ENCODE peak calls at places on chromosomes 1 and 21, in four cellular contexts. Z, A, P and M are unnamed samples.

GRCh38 chr1:180988221-180988826 is 34.3 kb downstream of the STX6 start:
- DNase-seq in Z (no peak), A (peak; percentile 47), P (no peak), M (no peak)

GRCh38 chr1:234778215-234779159 is 168.5 kb upstream of the IRF2BP2 start:
- DNase-seq in Z (peak; percentile 46), A (no peak), P (no peak), M (no peak)

GRCh38 chr21:41170442-41170841 is 2.5 kb downstream of the BACE2 start:
- DNase-seq in Z (peak; percentile 58), A (peak; percentile 29), P (no peak), M (peak; percentile 69)

GRCh38 chr1:53061859-53062714 is at the start of gene PODN:
- DNase-seq in Z (no peak), A (no peak), P (no peak), M (no peak)

GRCh38 chr1:232012773-232013386 is 386.3 kb downstream of the DISC1 start:
- DNase-seq in Z (no peak), A (no peak), P (no peak), M (no peak)

GRCh38 chr1:44030606-44031050 is 634 bp downstream of the SLC6A9 start:
- DNase-seq in Z (peak; percentile 58), A (peak; percentile 34), P (no peak), M (peak; percentile 73)

GRCh38 chr1:53048960-53049573 is 12.9 kb upstream of the PODN start:
- DNase-seq in Z (no peak), A (no peak), P (no peak), M (no peak)

GRCh38 chr1:204108312-204109141 is 35.6 kb downstream of the SOX13 start:
- DNase-seq in Z (no peak), A (no peak), P (no peak), M (peak; percentile 66)

GRCh38 chr1:84355556-84355955 is 42.7 kb upstream of the DNASE2B start:
- DNase-seq in Z (no peak), A (no peak), P (no peak), M (no peak)

GRCh38 chr21:44013380-44014088 is 1.4 kb downstream of the TRAPPC10 start:
- DNase-seq in Z (peak; percentile 41), A (no peak), P (peak; percentile 32), M (no peak)

GRCh38 chr1:20476260-20477038 is 9.6 kb downstream of the CAMK2N1 start:
- DNase-seq in Z (peak; percentile 73), A (peak; percentile 93), P (no peak), M (peak; percentile 76)

GRCh38 chr21:26169061-26169610 is 1.4 kb downstream of the APP start:
- DNase-seq in Z (no peak), A (peak; percentile 41), P (peak; percentile 24), M (no peak)

GRCh38 chr1:201354151-201354900 is 23.2 kb downstream of the TNNT2 start:
- DNase-seq in Z (no peak), A (no peak), P (no peak), M (no peak)

GRCh38 chr1:82562448-82562847 is 761.7 kb downstream of the ADGRL2 start:
- DNase-seq in Z (no peak), A (no peak), P (no peak), M (no peak)

GRCh38 chr1:9280015-9280860 is 12.5 kb upstream of the SPSB1 start:
- DNase-seq in Z (peak; percentile 49), A (peak; percentile 35), P (no peak), M (no peak)

GRCh38 chr1:206766251-206766856 is 4.2 kb upstream of the IL19 start:
- DNase-seq in Z (peak; percentile 75), A (peak; percentile 52), P (peak; percentile 82), M (no peak)

GRCh38 chr1:181778630-181779285 is 282.8 kb downstream of the ZNF648 start:
- DNase-seq in Z (no peak), A (no peak), P (no peak), M (no peak)

GRCh38 chr1:52658795-52659194 is 25.8 kb downstream of the SHISAL2A start:
- DNase-seq in Z (no peak), A (no peak), P (no peak), M (no peak)

GRCh38 chr1:53327183-53327941 is 508 bp downstream of the LRP8 start:
- DNase-seq in Z (peak; percentile 48), A (peak; percentile 15), P (no peak), M (peak; percentile 51)

GRCh38 chr1:226984521-226985238 is 44.6 kb downstream of the COQ8A start:
- DNase-seq in Z (no peak), A (no peak), P (no peak), M (no peak)

GRCh38 chr1:59751801-59752200 is 62.9 kb upstream of the HOOK1 start:
- DNase-seq in Z (no peak), A (no peak), P (no peak), M (no peak)

GRCh38 chr1:19504796-19505693 is 19.7 kb upstream of the CAPZB start:
- DNase-seq in Z (no peak), A (no peak), P (no peak), M (no peak)

GRCh38 chr1:71086331-71086730 is 5.5 kb upstream of the ZRANB2 start:
- DNase-seq in Z (no peak), A (no peak), P (no peak), M (no peak)

GRCh38 chr1:172352435-172352834 is 68.0 kb upstream of the C1orf105 start:
- DNase-seq in Z (no peak), A (no peak), P (no peak), M (no peak)

GRCh38 chr1:171250263-171250662 is 2.0 kb downstream of the FMO1 start:
- DNase-seq in Z (no peak), A (no peak), P (no peak), M (no peak)

GRCh38 chr1:215636258-215636965 is 69.3 kb downstream of the KCTD3 start:
- DNase-seq in Z (no peak), A (peak; percentile 73), P (no peak), M (no peak)

GRCh38 chr1:157050836-157051235 is 5.3 kb upstream of the ARHGEF11 start:
- DNase-seq in Z (no peak), A (no peak), P (no peak), M (no peak)

GRCh38 chr1:110212165-110213142 is 2.3 kb downstream of the KCNC4 start:
- DNase-seq in Z (no peak), A (no peak), P (no peak), M (peak; percentile 30)

GRCh38 chr1:13478687-13479086 is 35.1 kb downstream of the LRRC38 start:
- DNase-seq in Z (no peak), A (no peak), P (no peak), M (no peak)

GRCh38 chr1:170692866-170693575 is 29.1 kb downstream of the PRRX1 start:
- DNase-seq in Z (no peak), A (no peak), P (no peak), M (no peak)

GRCh38 chr1:115495603-115496002 is 146.2 kb upstream of the VANGL1 start:
- DNase-seq in Z (no peak), A (no peak), P (no peak), M (no peak)

GRCh38 chr1:45111239-45111638 is 95.2 kb downstream of the ZSWIM5 start:
- DNase-seq in Z (no peak), A (no peak), P (no peak), M (no peak)

GRCh38 chr1:93692451-93692861 is 10.8 kb upstream of the BCAR3 start:
- DNase-seq in Z (no peak), A (no peak), P (no peak), M (no peak)

GRCh38 chr1:16367258-16367967 is 371 bp downstream of the SZRD1 start:
- DNase-seq in Z (peak; percentile 88), A (peak; percentile 45), P (peak; percentile 94), M (peak; percentile 66)
- TF ChIP-seq TCF7 in Z (no peak), A (no peak), P (no peak), M (no peak)

GRCh38 chr1:101130673-101131072 is 105.1 kb upstream of the DPH5 start:
- DNase-seq in Z (no peak), A (no peak), P (no peak), M (no peak)
- TF ChIP-seq CREM in Z (no peak), A (no peak), P (no peak), M (no peak)

DNA sequence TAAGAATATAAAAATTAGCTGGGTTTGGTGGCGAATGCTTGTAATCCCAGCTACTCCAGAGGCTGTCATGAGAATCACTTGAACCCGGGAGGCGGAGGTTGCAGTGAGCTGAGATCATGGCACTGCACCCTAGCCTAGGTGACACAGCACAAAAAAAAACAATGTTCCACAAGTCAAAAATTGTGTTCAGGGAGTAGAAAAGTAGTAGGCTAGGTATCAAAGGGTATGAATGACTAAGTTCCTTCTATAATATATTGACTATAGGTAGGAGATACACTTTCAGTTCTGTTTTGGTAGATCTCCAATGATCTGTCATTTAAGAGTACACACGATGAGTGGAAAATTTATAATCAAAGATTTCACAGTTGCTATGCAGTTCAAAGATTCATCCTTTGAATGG is 16.7 kb downstream of the USP48 start:
- DNase-seq in Z (no peak), A (no peak), P (no peak), M (no peak)
- TF ChIP-seq TCF7 in Z (no peak), A (no peak), P (no peak), M (no peak)

GRCh38 chr1:158998037-158998780 is 11.5 kb upstream of the IFI16 start:
- DNase-seq in Z (no peak), A (no peak), P (no peak), M (no peak)

GRCh38 chr1:158989424-158989823 is 20.3 kb upstream of the IFI16 start:
- DNase-seq in Z (no peak), A (no peak), P (no peak), M (no peak)

GRCh38 chr1:158998781-158999161 is 10.9 kb upstream of the IFI16 start:
- DNase-seq in Z (peak; percentile 47), A (peak; percentile 40), P (peak; percentile 50), M (no peak)

GRCh38 chr1:158996998-158997397 is 12.7 kb upstream of the IFI16 start:
- DNase-seq in Z (no peak), A (no peak), P (no peak), M (no peak)

GRCh38 chr1:158992787-158993312 is 16.9 kb upstream of the IFI16 start:
- DNase-seq in Z (no peak), A (no peak), P (no peak), M (no peak)
- TF ChIP-seq CREM in Z (no peak), A (no peak), P (no peak), M (no peak)

GRCh38 chr1:233112184-233113008 is 162.0 kb downstream of the NTPCR start:
- DNase-seq in Z (no peak), A (no peak), P (no peak), M (no peak)
- TF ChIP-seq TCF7 in Z (no peak), A (no peak), P (no peak), M (no peak)

GRCh38 chr1:2229032-2229920 is 1.2 kb downstream of the SKI start:
- DNase-seq in Z (peak; percentile 51), A (no peak), P (no peak), M (peak; percentile 50)
- TF ChIP-seq CREM in Z (no peak), A (no peak), P (no peak), M (no peak)

GRCh38 chr21:36509966-36510742 is 30.2 kb upstream of the CLDN14 start:
- DNase-seq in Z (no peak), A (no peak), P (no peak), M (no peak)
- TF ChIP-seq TCF7 in Z (no peak), A (no peak), P (no peak), M (no peak)

DNA sequence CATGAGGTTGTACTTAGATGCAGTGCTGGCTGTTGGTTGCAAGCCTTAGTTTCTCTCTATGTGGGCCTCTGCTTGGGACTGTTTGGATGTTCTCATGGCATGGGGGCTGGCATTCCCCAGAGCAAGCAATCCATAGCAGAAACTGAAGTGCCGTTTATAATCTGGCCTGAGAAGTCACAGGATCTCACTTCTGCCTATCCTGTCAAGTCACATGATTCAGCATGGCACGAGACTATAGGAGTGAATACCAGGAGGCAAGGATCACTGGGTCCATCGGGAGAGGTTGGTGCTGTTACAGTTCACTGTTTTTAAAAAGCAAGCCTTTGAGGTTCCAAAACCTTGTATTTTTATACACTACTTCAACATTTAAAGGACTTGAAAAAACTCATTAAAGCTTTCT is 16.7 kb downstream of the COLGALT2 start:
- DNase-seq in Z (no peak), A (no peak), P (no peak), M (no peak)
- TF ChIP-seq CREM in Z (no peak), A (no peak), P (no peak), M (no peak)